ENCODE peak calls at places on chromosomes 2 and 18, in six cellular contexts. O, Z, H, I, B and D are unnamed samples.

GRCh38 chr18:9925369-9925768 is 11.6 kb downstream of the VAPA start:
- DNase-seq in B (no peak), Z (no peak), I (no peak), H (no peak), O (no peak), D (no peak)

GRCh38 chr2:54353216-54353615 is 97.2 kb upstream of the TSPYL6 start:
- DNase-seq in O (no peak), Z (no peak), I (no peak), H (no peak), B (no peak), D (no peak)

GRCh38 chr18:67520276-67521035 is 3.9 kb upstream of the DSEL start:
- DNase-seq in I (no peak), H (no peak), Z (no peak), O (no peak), B (no peak), D (no peak)

GRCh38 chr2:70467831-70468810 is 85.5 kb downstream of the TGFA start:
- DNase-seq in B (no peak), O (no peak), I (no peak), H (no peak), Z (no peak), D (no peak)

GRCh38 chr2:234879671-234880455 is 72.0 kb upstream of the SH3BP4 start:
- DNase-seq in I (no peak), Z (no peak), H (no peak), O (peak; percentile 54), B (no peak), D (no peak)

GRCh38 chr18:73948497-73948896 is 199.1 kb downstream of the FBXO15 start:
- DNase-seq in Z (no peak), O (no peak), H (no peak), B (no peak), I (no peak), D (no peak)

GRCh38 chr2:231590614-231591013 is 2.0 kb upstream of the TEX44 start:
- DNase-seq in H (no peak), O (no peak), I (no peak), Z (no peak), B (no peak), D (no peak)

GRCh38 chr2:43737097-43737854 is 36.6 kb upstream of the DYNC2LI1 start:
- DNase-seq in H (peak; percentile 25), O (no peak), B (no peak), Z (no peak), I (no peak), D (no peak)

GRCh38 chr2:224711381-224711780 is 4.8 kb downstream of the CCDC195 start:
- DNase-seq in B (no peak), I (no peak), H (no peak), Z (no peak), O (no peak), D (no peak)

GRCh38 chr2:42961385-42961800 is 169.0 kb upstream of the HAAO start:
- DNase-seq in O (no peak), H (peak; percentile 81), B (no peak), I (no peak), Z (no peak), D (peak; percentile 86)

GRCh38 chr18:74522635-74523548 is 11.4 kb upstream of the CNDP1 start:
- DNase-seq in O (no peak), I (no peak), H (no peak), B (no peak), Z (peak; percentile 3), D (no peak)

GRCh38 chr2:55961318-55961911 is 37.8 kb upstream of the EFEMP1 start:
- DNase-seq in B (no peak), O (peak; percentile 44), Z (no peak), I (no peak), H (no peak), D (no peak)

GRCh38 chr2:30580394-30580793 is 133.3 kb downstream of the LCLAT1 start:
- DNase-seq in H (no peak), B (no peak), I (no peak), Z (no peak), O (no peak), D (no peak)

GRCh38 chr2:100178085-100178788 is 35.8 kb upstream of the AFF3 start:
- DNase-seq in H (no peak), B (no peak), O (peak; percentile 55), I (no peak), Z (peak; percentile 18), D (no peak)
- TF ChIP-seq CTCF in H (peak; percentile 20), B (no peak), O (no peak), I (peak; percentile 36), Z (no peak), D (peak; percentile 13)

GRCh38 chr2:172090044-172090946 is 5.0 kb downstream of the DLX1 start:
- DNase-seq in O (no peak), B (no peak), Z (no peak), H (no peak), I (no peak), D (no peak)
- H3K27ac ChIP-seq in O (no peak overlapping the region), B (no peak overlapping the region), Z (no peak overlapping the region), H (no peak overlapping the region), I (no peak overlapping the region), D (no peak overlapping the region)

GRCh38 chr2:216994231-216994997 is 134.6 kb upstream of the TNP1 start:
- DNase-seq in O (no peak), H (no peak), Z (no peak), B (no peak), I (no peak), D (no peak)
- TF ChIP-seq CTCF in O (no peak), H (no peak), Z (no peak), B (no peak), I (no peak), D (no peak)

GRCh38 chr2:26297061-26297460 is 48.9 kb upstream of the SELENOI start:
- DNase-seq in I (no peak), O (no peak), B (no peak), H (no peak), Z (no peak), D (no peak)

GRCh38 chr2:26299488-26300092 is 46.4 kb upstream of the SELENOI start:
- DNase-seq in B (no peak), Z (peak; percentile 24), H (no peak), I (no peak), O (peak; percentile 23), D (no peak)

GRCh38 chr2:26298286-26298637 is 47.7 kb upstream of the SELENOI start:
- DNase-seq in I (no peak), O (no peak), B (no peak), H (no peak), Z (no peak), D (no peak)

GRCh38 chr2:26300234-26300641 is 45.7 kb upstream of the SELENOI start:
- DNase-seq in Z (no peak), H (no peak), I (no peak), B (no peak), O (no peak), D (no peak)

DNA sequence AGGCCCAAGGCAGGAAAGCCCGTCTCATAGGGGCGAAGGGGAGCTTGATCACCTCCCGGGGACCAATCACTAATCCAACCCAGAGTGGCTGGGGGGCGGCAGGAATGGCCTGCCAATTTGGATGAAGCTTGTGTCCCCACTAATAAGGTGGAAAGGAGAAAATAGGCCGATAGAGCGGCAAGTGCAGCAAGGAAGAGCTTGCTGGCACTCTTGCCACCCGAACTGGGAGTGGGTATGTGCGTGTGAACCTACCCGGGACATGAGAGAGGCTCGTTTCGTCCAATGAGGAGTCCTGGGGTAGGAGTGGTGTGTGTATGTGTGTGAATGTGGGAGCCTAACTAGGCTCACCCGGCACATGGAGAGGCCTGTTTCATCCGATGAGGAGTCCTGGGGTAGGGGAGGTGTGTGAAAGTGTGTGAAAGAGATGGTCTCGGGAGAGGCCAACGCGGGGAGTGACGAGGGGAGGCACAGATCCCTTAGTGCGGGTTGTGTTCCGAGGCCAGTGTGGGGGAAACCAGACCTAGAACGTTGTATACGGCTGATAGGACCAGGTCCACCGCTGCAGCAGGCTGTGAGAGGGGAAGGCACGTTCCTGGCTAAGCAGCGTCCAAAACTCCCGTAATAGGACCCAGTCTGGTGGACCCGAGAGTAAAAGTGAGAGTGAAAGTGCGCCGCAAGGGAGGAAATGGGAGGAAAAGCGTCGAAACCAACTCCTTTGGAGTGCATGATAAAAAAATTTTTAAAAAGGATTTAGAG is 47.1 kb upstream of the SELENOI start:
- DNase-seq in H (peak; percentile 37), I (no peak), B (peak; percentile 32), Z (no peak), O (peak; percentile 27), D (no peak)
- H3K27ac ChIP-seq in H (peak overlapping the region; percentile 18), I (peak overlapping the region; percentile 86), B (peak overlapping the region; percentile 68), Z (peak overlapping the region; percentile 35), O (no peak overlapping the region), D (peak overlapping the region; percentile 87)